ENCODE peak calls at places on chromosomes 6 and 20, in ten cellular contexts. I is activated T-helper 1 cell treated with anti-CD3 and anti-CD28 coated beads, Interleukin-2, amount 50 U/mL, for 16 hours; M is Calu3; V is stimulated activated CD4-positive, alpha-beta T cell treated with anti-CD3 and anti-CD28 coated beads, Interleukin-2, amount 100 ng/mL, for 48 hours; X is AG09309; J is HS-5; O is cardiac muscle cell; A is GM12865; R is H4; T is AG04450. C is an unnamed sample.

GRCh38 chr6:100862063-100862462 is 19.1 kb downstream of the ASCC3 start:
- DNase-seq in I (no peak), M (no peak), V (no peak), X (no peak), J (no peak), O (no peak), A (no peak), R (no peak), T (no peak), C (no peak)

GRCh38 chr6:155709262-155709661 is 253.6 kb upstream of the NOX3 start:
- DNase-seq in I (no peak), M (no peak), V (no peak), X (no peak), J (no peak), O (no peak), A (no peak), R (no peak), T (no peak), C (no peak)

GRCh38 chr20:57881466-57882405 is 171.9 kb upstream of the PMEPA1 start:
- DNase-seq in I (no peak), M (no peak), V (no peak), X (peak), J (no peak), O (no peak), A (no peak), R (no peak), T (no peak), C (no peak)

GRCh38 chr6:139013185-139013800 is 15.3 kb upstream of the ABRACL start:
- DNase-seq in I (no peak), M (no peak), V (no peak), X (no peak), J (no peak), O (no peak), A (no peak), R (no peak), T (no peak), C (no peak)

GRCh38 chr20:50516180-50516934 is 6.2 kb downstream of the PTPN1 start:
- DNase-seq in I (no peak), M (no peak), V (no peak), X (no peak), J (no peak), O (no peak), A (peak), R (no peak), T (no peak), C (no peak)

GRCh38 chr6:81696505-81696904 is 56.0 kb downstream of the TENT5A start:
- DNase-seq in I (no peak), M (peak), V (no peak), X (no peak), J (no peak), O (no peak), A (peak), R (peak), T (no peak), C (peak)

GRCh38 chr6:150302801-150303138 is 66.0 kb upstream of the IYD start:
- DNase-seq in I (no peak), M (no peak), V (no peak), X (no peak), J (no peak), O (no peak), A (no peak), R (no peak), T (no peak), C (no peak)

GRCh38 chr6:37956711-37957110 is 137.2 kb downstream of the ZFAND3 start:
- DNase-seq in I (no peak), M (no peak), V (no peak), X (no peak), J (no peak), O (no peak), A (no peak), R (no peak), T (no peak), C (no peak)

GRCh38 chr6:146770965-146771735 is 172.4 kb downstream of the ADGB start:
- DNase-seq in I (no peak), M (no peak), V (peak), X (no peak), J (no peak), O (no peak), A (peak), R (no peak), T (no peak), C (peak)